ENCODE peak calls at places on chromosomes 13 and 19, in eight cellular contexts. One of them, this sample, is unnamed.
A peak's percentile ranks its signal among the peaks of the same experiment; 100 is the strongest.

GRCh38 chr19:49408816-49409440 is 14.3 kb downstream of the PTH2 start:
- DNase-seq in cardiac muscle cell: no peak
- DNase-seq in foreskin fibroblast: no peak
- DNase-seq in left lung: no peak
- DNase-seq in GM23338: no peak
- DNase-seq in activated B cell treated with CpG ODN at 0.5 μM for 24 hours: no peak
- DNase-seq in A673: no peak
- DNase-seq in thoracic aorta: no peak
- DNase-seq in this sample: no peak

GRCh38 chr19:19500975-19501644 is 14.2 kb downstream of the TSSK6 start:
- DNase-seq in thoracic aorta: no peak
- DNase-seq in A673: no peak
- DNase-seq in GM23338: peak; percentile 15
- DNase-seq in left lung: no peak
- DNase-seq in foreskin fibroblast: no peak
- DNase-seq in activated B cell treated with CpG ODN at 0.5 μM for 24 hours: no peak
- DNase-seq in cardiac muscle cell: no peak
- DNase-seq in this sample: no peak

GRCh38 chr19:3061214-3062161 is 807 bp downstream of the TLE5 start:
- DNase-seq in cardiac muscle cell: peak; percentile 60
- DNase-seq in activated B cell treated with CpG ODN at 0.5 μM for 24 hours: peak; percentile 64
- DNase-seq in foreskin fibroblast: peak; percentile 79
- DNase-seq in left lung: peak; percentile 58
- DNase-seq in A673: no peak
- DNase-seq in thoracic aorta: no peak
- DNase-seq in GM23338: no peak
- DNase-seq in this sample: peak; percentile 56

GRCh38 chr19:11738746-11739620 is at the start of gene ZNF823:
- DNase-seq in cardiac muscle cell: peak; percentile 98
- DNase-seq in A673: peak; percentile 99
- DNase-seq in thoracic aorta: peak; percentile 98
- DNase-seq in GM23338: peak; percentile 100
- DNase-seq in activated B cell treated with CpG ODN at 0.5 μM for 24 hours: peak; percentile 87
- DNase-seq in left lung: peak; percentile 98
- DNase-seq in foreskin fibroblast: peak; percentile 99
- DNase-seq in this sample: peak; percentile 92

GRCh38 chr19:17873661-17874422 is 2.1 kb downstream of the SLC5A5 start:
- DNase-seq in A673: peak; percentile 75
- DNase-seq in activated B cell treated with CpG ODN at 0.5 μM for 24 hours: peak; percentile 50
- DNase-seq in thoracic aorta: no peak
- DNase-seq in GM23338: peak; percentile 94
- DNase-seq in cardiac muscle cell: peak; percentile 30
- DNase-seq in left lung: no peak
- DNase-seq in foreskin fibroblast: peak; percentile 56
- DNase-seq in this sample: peak; percentile 49

GRCh38 chr19:50719119-50719435 is 525 bp downstream of the SHANK1 start:
- DNase-seq in A673: no peak
- DNase-seq in cardiac muscle cell: no peak
- DNase-seq in left lung: no peak
- DNase-seq in GM23338: no peak
- DNase-seq in foreskin fibroblast: no peak
- DNase-seq in thoracic aorta: no peak
- DNase-seq in activated B cell treated with CpG ODN at 0.5 μM for 24 hours: no peak
- DNase-seq in this sample: no peak

GRCh38 chr13:44230071-44230470 is 143.6 kb upstream of the SERP2 start:
- DNase-seq in thoracic aorta: no peak
- DNase-seq in activated B cell treated with CpG ODN at 0.5 μM for 24 hours: no peak
- DNase-seq in cardiac muscle cell: no peak
- DNase-seq in left lung: no peak
- DNase-seq in A673: no peak
- DNase-seq in GM23338: no peak
- DNase-seq in foreskin fibroblast: no peak
- DNase-seq in this sample: no peak

GRCh38 chr13:97762141-97762540 is 191.3 kb upstream of the IPO5 start:
- DNase-seq in cardiac muscle cell: no peak
- DNase-seq in thoracic aorta: no peak
- DNase-seq in A673: no peak
- DNase-seq in left lung: no peak
- DNase-seq in GM23338: no peak
- DNase-seq in foreskin fibroblast: no peak
- DNase-seq in activated B cell treated with CpG ODN at 0.5 μM for 24 hours: no peak
- DNase-seq in this sample: no peak

GRCh38 chr13:48844676-48845075 is 131.0 kb upstream of the FNDC3A start:
- DNase-seq in GM23338: no peak
- DNase-seq in left lung: no peak
- DNase-seq in A673: no peak
- DNase-seq in foreskin fibroblast: no peak
- DNase-seq in cardiac muscle cell: no peak
- DNase-seq in thoracic aorta: no peak
- DNase-seq in activated B cell treated with CpG ODN at 0.5 μM for 24 hours: no peak
- DNase-seq in this sample: no peak

GRCh38 chr13:41502676-41503075 is 45.3 kb downstream of the RGCC start:
- DNase-seq in GM23338: no peak
- DNase-seq in activated B cell treated with CpG ODN at 0.5 μM for 24 hours: no peak
- DNase-seq in A673: no peak
- DNase-seq in foreskin fibroblast: no peak
- DNase-seq in cardiac muscle cell: no peak
- DNase-seq in thoracic aorta: no peak
- DNase-seq in left lung: no peak
- DNase-seq in this sample: peak; percentile 26

GRCh38 chr13:84263354-84264069 is 381.2 kb upstream of the SLITRK1 start:
- DNase-seq in cardiac muscle cell: no peak
- DNase-seq in activated B cell treated with CpG ODN at 0.5 μM for 24 hours: no peak
- DNase-seq in A673: no peak
- DNase-seq in GM23338: no peak
- DNase-seq in foreskin fibroblast: no peak
- DNase-seq in thoracic aorta: no peak
- DNase-seq in left lung: no peak
- DNase-seq in this sample: no peak

GRCh38 chr19:54164369-54165068 is 5.0 kb upstream of the LENG1 start:
- DNase-seq in foreskin fibroblast: peak; percentile 67
- DNase-seq in cardiac muscle cell: peak; percentile 59
- DNase-seq in GM23338: peak; percentile 97
- DNase-seq in A673: peak; percentile 26
- DNase-seq in thoracic aorta: no peak
- DNase-seq in activated B cell treated with CpG ODN at 0.5 μM for 24 hours: no peak
- DNase-seq in left lung: peak; percentile 88
- DNase-seq in this sample: peak; percentile 46

GRCh38 chr13:79585033-79585432 is 104.1 kb downstream of the NDFIP2 start:
- DNase-seq in thoracic aorta: no peak
- DNase-seq in foreskin fibroblast: no peak
- DNase-seq in activated B cell treated with CpG ODN at 0.5 μM for 24 hours: no peak
- DNase-seq in GM23338: no peak
- DNase-seq in A673: no peak
- DNase-seq in left lung: no peak
- DNase-seq in cardiac muscle cell: no peak
- DNase-seq in this sample: no peak

GRCh38 chr19:40443930-40444180 is 280 bp downstream of the SERTAD3 start:
- DNase-seq in foreskin fibroblast: no peak
- DNase-seq in thoracic aorta: no peak
- DNase-seq in A673: no peak
- DNase-seq in cardiac muscle cell: no peak
- DNase-seq in activated B cell treated with CpG ODN at 0.5 μM for 24 hours: no peak
- DNase-seq in GM23338: peak; percentile 73
- DNase-seq in left lung: no peak
- DNase-seq in this sample: no peak

GRCh38 chr19:4185413-4186086 is 3.1 kb downstream of the ANKRD24 start:
- DNase-seq in GM23338: no peak
- DNase-seq in cardiac muscle cell: no peak
- DNase-seq in thoracic aorta: no peak
- DNase-seq in A673: no peak
- DNase-seq in activated B cell treated with CpG ODN at 0.5 μM for 24 hours: no peak
- DNase-seq in left lung: no peak
- DNase-seq in foreskin fibroblast: no peak
- DNase-seq in this sample: no peak

GRCh38 chr19:4184718-4185352 is 2.3 kb downstream of the ANKRD24 start:
- DNase-seq in activated B cell treated with CpG ODN at 0.5 μM for 24 hours: no peak
- DNase-seq in left lung: no peak
- DNase-seq in foreskin fibroblast: no peak
- DNase-seq in cardiac muscle cell: no peak
- DNase-seq in thoracic aorta: no peak
- DNase-seq in A673: no peak
- DNase-seq in GM23338: no peak
- DNase-seq in this sample: no peak

GRCh38 chr19:4186087-4186993 is 3.9 kb downstream of the ANKRD24 start:
- DNase-seq in GM23338: peak; percentile 96
- DNase-seq in thoracic aorta: no peak
- DNase-seq in foreskin fibroblast: peak; percentile 83
- DNase-seq in activated B cell treated with CpG ODN at 0.5 μM for 24 hours: peak; percentile 43
- DNase-seq in cardiac muscle cell: peak; percentile 79
- DNase-seq in left lung: peak; percentile 75
- DNase-seq in A673: peak; percentile 88
- DNase-seq in this sample: peak; percentile 79

GRCh38 chr19:4182082-4182926 is at the start of the genes ANKRD24 and SIRT6:
- DNase-seq in cardiac muscle cell: peak; percentile 97
- DNase-seq in foreskin fibroblast: peak; percentile 98
- DNase-seq in thoracic aorta: peak; percentile 70
- DNase-seq in GM23338: peak; percentile 98
- DNase-seq in activated B cell treated with CpG ODN at 0.5 μM for 24 hours: peak; percentile 96
- DNase-seq in left lung: peak; percentile 97
- DNase-seq in A673: peak; percentile 98
- DNase-seq in this sample: peak; percentile 96

GRCh38 chr19:4183967-4184717 is 1.7 kb downstream of the ANKRD24 start:
- DNase-seq in cardiac muscle cell: no peak
- DNase-seq in activated B cell treated with CpG ODN at 0.5 μM for 24 hours: no peak
- DNase-seq in A673: peak; percentile 78
- DNase-seq in left lung: no peak
- DNase-seq in thoracic aorta: no peak
- DNase-seq in foreskin fibroblast: no peak
- DNase-seq in GM23338: no peak
- DNase-seq in this sample: no peak
- TF ChIP-seq CTCF in cardiac muscle cell: no peak
- TF ChIP-seq CTCF in activated B cell treated with CpG ODN at 0.5 μM for 24 hours: no peak
- TF ChIP-seq CTCF in A673: no peak
- TF ChIP-seq CTCF in left lung: no peak
- TF ChIP-seq CTCF in thoracic aorta: no peak
- TF ChIP-seq CTCF in foreskin fibroblast: no peak
- TF ChIP-seq CTCF in GM23338: no peak
- TF ChIP-seq CTCF in this sample: no peak

DNA sequence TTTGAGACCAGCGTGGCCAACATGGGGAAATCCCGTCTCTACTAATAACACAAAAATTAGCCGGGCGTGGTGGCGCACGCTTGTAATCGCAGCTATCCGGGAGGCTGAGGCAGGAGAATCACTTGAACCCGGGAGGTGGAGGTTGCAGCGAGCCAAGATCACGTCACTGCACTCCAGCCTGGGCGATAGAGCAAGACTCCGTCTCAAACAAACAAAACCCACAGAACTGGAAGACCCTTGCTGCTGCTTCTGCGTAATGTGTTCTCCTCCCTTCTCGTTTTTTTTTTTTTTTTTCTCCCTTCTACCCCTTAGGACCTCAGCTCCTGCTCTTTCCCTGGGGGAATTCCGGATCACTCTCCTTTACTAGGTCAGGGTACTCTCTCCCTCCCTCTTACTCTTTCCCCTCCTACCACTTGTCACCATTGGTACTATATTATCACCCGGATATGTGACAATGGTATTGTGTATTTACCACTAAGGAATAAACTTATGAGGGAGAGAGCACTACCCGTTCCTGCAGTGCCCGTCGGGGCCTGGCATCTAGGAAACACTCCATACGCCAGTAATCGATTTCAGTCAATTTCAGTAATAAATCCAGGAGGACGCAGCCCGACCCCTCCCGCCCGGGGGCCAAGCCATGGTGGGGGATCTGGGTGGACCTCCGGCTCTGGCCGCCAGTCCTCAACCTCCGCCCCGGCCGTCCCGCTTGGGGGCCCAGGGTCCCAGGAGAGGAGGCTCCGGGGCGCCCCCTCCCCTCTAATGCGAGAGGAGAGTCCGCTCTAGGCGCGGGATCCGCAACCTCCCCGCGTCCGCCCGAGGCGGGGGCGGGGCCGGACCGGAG is 423 bp upstream of the GARRE1 start:
- DNase-seq in thoracic aorta: peak; percentile 16
- DNase-seq in foreskin fibroblast: peak; percentile 83
- DNase-seq in left lung: peak; percentile 88
- DNase-seq in GM23338: peak; percentile 96
- DNase-seq in A673: no peak
- DNase-seq in cardiac muscle cell: no peak
- DNase-seq in activated B cell treated with CpG ODN at 0.5 μM for 24 hours: peak; percentile 90
- DNase-seq in this sample: no peak
- TF ChIP-seq CTCF in thoracic aorta: no peak
- TF ChIP-seq CTCF in foreskin fibroblast: no peak
- TF ChIP-seq CTCF in left lung: no peak
- TF ChIP-seq CTCF in GM23338: no peak
- TF ChIP-seq CTCF in A673: no peak
- TF ChIP-seq CTCF in cardiac muscle cell: no peak
- TF ChIP-seq CTCF in activated B cell treated with CpG ODN at 0.5 μM for 24 hours: no peak
- TF ChIP-seq CTCF in this sample: no peak

DNA sequence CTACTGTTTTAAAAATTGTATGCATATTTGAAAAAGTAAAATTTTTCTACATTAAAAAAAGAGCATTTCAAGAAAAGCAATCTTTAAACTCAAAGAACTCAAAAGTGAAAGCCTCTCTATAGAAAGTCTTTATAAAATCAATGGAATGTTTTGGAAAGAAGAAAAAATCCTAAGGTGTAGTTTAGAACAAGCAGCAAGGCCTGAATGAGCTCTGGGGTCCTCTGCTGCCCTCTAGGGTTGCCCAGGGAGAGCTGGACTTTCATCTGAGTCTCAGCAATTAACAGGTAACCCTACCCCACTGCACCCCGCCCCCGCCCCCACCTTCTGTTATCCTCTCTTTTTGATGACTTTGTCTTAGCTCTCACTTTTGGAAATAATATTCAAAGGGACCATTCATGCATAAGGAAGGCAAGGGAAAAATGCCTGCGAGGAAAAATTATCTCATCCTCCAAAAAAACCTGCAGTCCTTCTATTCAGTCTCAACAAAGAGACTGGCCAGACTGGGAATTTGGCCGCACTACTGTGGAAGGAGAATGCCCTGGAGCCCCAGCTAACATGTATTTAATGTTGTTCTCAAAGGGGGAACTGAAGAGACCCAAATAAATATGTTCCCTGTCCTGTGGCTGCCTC is 24.1 kb downstream of the SLC25A30 start:
- DNase-seq in cardiac muscle cell: peak; percentile 65
- DNase-seq in left lung: no peak
- DNase-seq in foreskin fibroblast: peak; percentile 79
- DNase-seq in activated B cell treated with CpG ODN at 0.5 μM for 24 hours: no peak
- DNase-seq in thoracic aorta: no peak
- DNase-seq in A673: peak; percentile 48
- DNase-seq in GM23338: peak; percentile 80
- DNase-seq in this sample: no peak
- TF ChIP-seq CTCF in cardiac muscle cell: peak; percentile 68
- TF ChIP-seq CTCF in left lung: peak; percentile 55
- TF ChIP-seq CTCF in foreskin fibroblast: peak; percentile 73
- TF ChIP-seq CTCF in activated B cell treated with CpG ODN at 0.5 μM for 24 hours: no peak
- TF ChIP-seq CTCF in thoracic aorta: peak; percentile 53
- TF ChIP-seq CTCF in A673: peak; percentile 60
- TF ChIP-seq CTCF in GM23338: peak; percentile 74
- TF ChIP-seq CTCF in this sample: peak; percentile 70

DNA sequence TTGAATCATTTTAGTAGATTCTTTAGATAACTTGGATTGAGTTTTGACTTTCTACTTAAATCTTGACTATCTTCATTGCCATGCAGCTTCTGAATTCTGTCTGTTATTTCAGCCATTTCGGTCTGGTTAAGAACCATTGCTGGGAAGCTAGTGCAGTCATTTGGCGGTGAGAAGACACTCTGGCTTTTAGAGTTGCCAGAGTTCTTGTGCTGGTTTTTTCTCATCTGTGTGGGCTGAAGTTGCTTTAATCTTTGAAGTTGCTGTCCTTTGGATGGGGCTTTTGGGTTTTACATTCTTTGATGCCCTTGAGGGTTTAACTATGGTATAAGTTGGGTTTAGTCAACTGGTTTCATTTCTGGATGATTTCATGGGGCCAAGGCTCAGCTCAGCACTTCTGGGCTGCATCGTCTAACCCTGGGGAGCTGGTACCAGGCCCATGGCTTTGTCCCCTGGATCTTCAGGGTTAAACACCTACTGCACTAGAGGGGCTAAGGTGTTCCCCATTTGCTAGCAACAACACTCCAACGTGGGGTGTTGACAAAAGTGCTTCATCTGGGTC is 10.0 kb upstream of the IGFL2 start:
- DNase-seq in thoracic aorta: no peak
- DNase-seq in cardiac muscle cell: no peak
- DNase-seq in GM23338: no peak
- DNase-seq in A673: no peak
- DNase-seq in foreskin fibroblast: no peak
- DNase-seq in activated B cell treated with CpG ODN at 0.5 μM for 24 hours: no peak
- DNase-seq in left lung: no peak
- DNase-seq in this sample: no peak
- TF ChIP-seq CTCF in thoracic aorta: no peak
- TF ChIP-seq CTCF in cardiac muscle cell: no peak
- TF ChIP-seq CTCF in GM23338: no peak
- TF ChIP-seq CTCF in A673: no peak
- TF ChIP-seq CTCF in foreskin fibroblast: no peak
- TF ChIP-seq CTCF in activated B cell treated with CpG ODN at 0.5 μM for 24 hours: no peak
- TF ChIP-seq CTCF in left lung: no peak
- TF ChIP-seq CTCF in this sample: no peak